ENCODE peak calls at places on chromosomes 4 and X, in eight cellular contexts. R is CD8-positive, alpha-beta T cell; J is CD4-positive, alpha-beta T cell; L is omental fat pad; M is AG09309; V is A549; Z is WTC11; Y is progenitor cell of endocrine pancreas. Q is an unnamed sample.

GRCh38 chrX:73850124-73851013 is 287.4 kb downstream of the CHIC1 start:
- DNase-seq in Z (peak), Y (no peak), R (no peak), M (no peak), V (peak), J (no peak), L (no peak), Q (no peak)

GRCh38 chr4:143586080-143586479 is 72.6 kb downstream of the SMARCA5 start:
- DNase-seq in Z (no peak), L (no peak), V (no peak), J (no peak), Y (no peak), R (no peak), M (no peak), Q (no peak)

GRCh38 chr4:3461515-3462291 is 1.4 kb upstream of the DOK7 start:
- DNase-seq in R (no peak), Y (no peak), V (no peak), J (no peak), Z (no peak), M (no peak), L (no peak), Q (no peak)

GRCh38 chr4:177573487-177573886 is 131.2 kb upstream of the AGA start:
- DNase-seq in R (no peak), L (no peak), Y (no peak), V (peak), J (no peak), Z (no peak), M (peak), Q (no peak)

GRCh38 chrX:12370444-12371089 is 232.3 kb downstream of the FRMPD4 start:
- DNase-seq in V (no peak), Z (no peak), Y (no peak), M (peak), J (no peak), R (no peak), L (no peak), Q (no peak)

GRCh38 chrX:16445166-16445752 is 204.7 kb upstream of the S100G start:
- DNase-seq in R (peak), Z (peak), V (peak), M (no peak), L (no peak), Y (no peak), J (peak), Q (peak)

GRCh38 chr4:127410201-127410600 is 222.6 kb upstream of the INTU start:
- DNase-seq in V (no peak), Y (no peak), J (no peak), L (no peak), R (no peak), M (no peak), Z (no peak), Q (no peak)

GRCh38 chr4:157741642-157742041 is 431.2 kb downstream of the GASK1B start:
- DNase-seq in Y (no peak), R (no peak), V (no peak), J (no peak), M (no peak), L (no peak), Z (no peak), Q (no peak)

GRCh38 chr4:145937021-145937861 is 1.4 kb downstream of the ZNF827 start:
- DNase-seq in L (no peak), Z (peak), M (no peak), J (peak), R (peak), V (peak), Y (peak), Q (peak)

GRCh38 chrX:155876704-155877103 is 4.4 kb upstream of the VAMP7 start:
- DNase-seq in J (no peak), Y (no peak), L (no peak), Z (no peak), M (no peak), V (no peak), R (no peak), Q (no peak)

GRCh38 chr4:183157215-183157614 is 58.2 kb downstream of the WWC2 start:
- DNase-seq in V (no peak), R (no peak), Z (no peak), Y (no peak), J (no peak), M (no peak), L (no peak), Q (no peak)

GRCh38 chrX:139831689-139832456 is 101.0 kb downstream of the ATP11C start:
- DNase-seq in Y (no peak), V (peak), Z (no peak), R (no peak), J (no peak), L (no peak), M (no peak), Q (no peak)

GRCh38 chr4:68466751-68467150 is 19.5 kb downstream of the TMPRSS11E start:
- DNase-seq in J (no peak), L (no peak), Y (no peak), V (no peak), Z (no peak), R (no peak), M (no peak), Q (no peak)

GRCh38 chr4:66647915-66648314 is 897.4 kb downstream of the CENPC start:
- DNase-seq in R (no peak), L (no peak), V (no peak), Y (no peak), J (no peak), Z (no peak), M (no peak), Q (no peak)

GRCh38 chr4:165766976-165767375 is 106.1 kb upstream of the TLL1 start:
- DNase-seq in L (no peak), V (no peak), Z (no peak), Y (no peak), R (no peak), J (no peak), M (no peak), Q (no peak)

GRCh38 chr4:150828159-150828558 is 186.9 kb downstream of the LRBA start:
- DNase-seq in M (no peak), L (no peak), Y (no peak), V (no peak), Z (no peak), R (peak), J (peak), Q (peak)

GRCh38 chrX:101232316-101232715 is 12.7 kb downstream of the DRP2 start:
- DNase-seq in V (no peak), J (no peak), Z (no peak), M (no peak), L (no peak), Y (no peak), R (no peak), Q (no peak)

GRCh38 chrX:39688576-39689373 is 409.0 kb downstream of the BCOR start:
- DNase-seq in Z (peak), L (no peak), V (peak), M (no peak), R (no peak), Y (peak), J (no peak), Q (no peak)

GRCh38 chr4:6619116-6619465 is 21.4 kb upstream of the MRFAP1 start:
- DNase-seq in M (no peak), V (no peak), R (no peak), Z (no peak), J (no peak), L (no peak), Y (no peak), Q (no peak)

GRCh38 chr4:71235321-71236206 is 103.3 kb upstream of the SLC4A4 start:
- DNase-seq in M (no peak), V (no peak), L (no peak), Z (no peak), J (no peak), Y (no peak), R (no peak), Q (no peak)

GRCh38 chrX:16484338-16484737 is 165.6 kb upstream of the S100G start:
- DNase-seq in R (peak), J (peak), M (peak), Y (no peak), V (peak), L (no peak), Z (no peak), Q (no peak)

GRCh38 chrX:41723305-41723704 is 676 bp upstream of the GPR82 start:
- DNase-seq in J (no peak), V (no peak), L (no peak), Z (no peak), M (peak), Y (no peak), R (no peak), Q (no peak)

GRCh38 chr4:75036046-75036445 is 103.1 kb downstream of the PARM1 start:
- DNase-seq in Y (no peak), L (no peak), R (no peak), J (no peak), M (no peak), V (no peak), Z (no peak), Q (no peak)

DNA sequence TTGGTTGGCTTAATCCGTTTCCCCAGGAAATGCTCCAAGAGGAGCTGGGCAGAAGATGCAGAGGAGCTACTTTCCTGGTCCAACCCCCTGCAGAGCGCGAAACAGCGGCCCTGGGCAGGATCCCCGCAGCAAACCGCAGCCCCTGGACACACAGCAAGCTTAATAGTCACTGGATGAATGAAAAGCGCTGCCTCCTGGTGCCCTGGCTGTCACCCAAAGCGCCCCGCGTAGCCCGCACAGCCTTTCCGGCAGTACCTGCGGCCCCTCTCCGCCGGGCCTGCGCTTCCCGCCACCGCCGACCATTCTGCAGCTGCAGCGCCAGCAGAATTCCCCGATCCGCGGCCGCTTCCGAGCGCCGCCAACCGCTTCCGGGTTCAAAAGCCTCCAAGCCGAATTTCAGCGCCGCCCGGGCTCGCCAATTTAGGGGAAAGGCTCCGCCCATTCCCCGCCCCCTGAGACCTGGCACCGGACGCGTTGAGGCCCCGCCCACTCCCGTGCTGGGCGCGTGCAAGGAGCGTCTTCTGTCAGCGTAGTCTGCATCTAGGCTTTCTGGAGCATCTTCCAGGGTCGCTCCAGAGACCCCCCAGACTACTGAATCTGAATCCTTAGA is at the start of gene HPF1:
- DNase-seq in R (peak), V (peak), J (peak), L (peak), Z (peak), M (peak), Y (peak), Q (peak)
- TF ChIP-seq CTCF in R (no peak), V (no peak), J (no peak), L (no peak), Z (no peak), M (no peak), Y (no peak), Q (no peak)

GRCh38 chr4:140423106-140423505 is 4.3 kb downstream of the CLGN start:
- DNase-seq in Y (no peak), J (no peak), R (no peak), Z (no peak), M (no peak), L (no peak), V (no peak), Q (no peak)

GRCh38 chr4:140426610-140427103 is 791 bp downstream of the CLGN start:
- DNase-seq in Y (peak), M (no peak), R (no peak), V (no peak), J (no peak), L (no peak), Z (peak), Q (no peak)

GRCh38 chr4:140427919-140428471 is 547 bp upstream of the CLGN start:
- DNase-seq in Y (no peak), R (no peak), M (no peak), V (peak), Z (no peak), J (no peak), L (no peak), Q (no peak)

DNA sequence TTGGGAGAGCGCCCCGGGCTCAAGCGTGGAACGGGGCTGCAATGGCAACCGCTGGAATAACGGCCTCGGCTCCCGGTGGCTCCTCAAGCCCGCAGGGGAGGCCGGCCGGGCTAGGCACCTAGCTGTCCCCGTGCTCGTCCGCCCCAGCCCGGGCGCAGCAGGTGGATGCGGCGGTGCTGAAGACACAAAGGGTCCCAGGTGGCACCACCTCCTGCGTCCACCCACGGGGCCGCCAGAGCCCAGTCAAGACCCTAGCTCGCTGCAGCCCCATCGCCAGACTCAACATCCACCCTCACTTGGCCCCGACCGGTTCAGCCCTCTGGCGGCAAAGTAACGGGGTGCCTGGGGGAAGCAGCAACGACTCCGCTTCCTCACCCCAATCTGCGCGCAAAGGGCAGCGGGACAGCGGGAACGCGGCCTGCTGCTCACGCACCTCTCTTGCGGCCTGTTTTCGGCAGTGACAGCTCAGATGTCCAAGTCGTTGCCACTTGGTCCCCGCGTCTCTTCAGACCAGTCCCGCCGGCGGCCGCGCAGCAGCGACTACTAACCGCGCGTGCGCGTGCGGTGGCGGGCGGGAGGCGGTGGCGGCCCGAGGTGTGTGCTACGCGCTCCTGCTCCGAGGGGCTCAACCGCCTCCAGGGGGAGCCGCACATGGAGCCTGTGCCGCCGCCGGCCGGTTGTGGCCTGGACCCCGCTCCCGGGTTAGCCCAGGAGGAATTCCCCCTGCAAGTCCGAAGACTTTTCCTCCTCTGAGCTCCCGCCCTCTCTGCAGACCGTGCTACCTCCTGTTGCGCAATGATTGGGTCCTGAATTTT is at the start of gene CLGN:
- DNase-seq in J (peak), R (peak), Z (peak), Y (peak), V (peak), L (no peak), M (no peak), Q (no peak)
- TF ChIP-seq CTCF in J (peak), R (no peak), Z (peak), Y (peak), V (peak), L (no peak), M (peak), Q (no peak)

GRCh38 chrX:129161108-129161507 is 362.2 kb downstream of the SMARCA1 start:
- DNase-seq in Z (peak), J (no peak), L (no peak), V (no peak), M (no peak), Y (no peak), R (no peak), Q (no peak)
- TF ChIP-seq CTCF in Z (no peak), J (no peak), L (no peak), V (no peak), M (no peak), Y (no peak), R (no peak), Q (no peak)

DNA sequence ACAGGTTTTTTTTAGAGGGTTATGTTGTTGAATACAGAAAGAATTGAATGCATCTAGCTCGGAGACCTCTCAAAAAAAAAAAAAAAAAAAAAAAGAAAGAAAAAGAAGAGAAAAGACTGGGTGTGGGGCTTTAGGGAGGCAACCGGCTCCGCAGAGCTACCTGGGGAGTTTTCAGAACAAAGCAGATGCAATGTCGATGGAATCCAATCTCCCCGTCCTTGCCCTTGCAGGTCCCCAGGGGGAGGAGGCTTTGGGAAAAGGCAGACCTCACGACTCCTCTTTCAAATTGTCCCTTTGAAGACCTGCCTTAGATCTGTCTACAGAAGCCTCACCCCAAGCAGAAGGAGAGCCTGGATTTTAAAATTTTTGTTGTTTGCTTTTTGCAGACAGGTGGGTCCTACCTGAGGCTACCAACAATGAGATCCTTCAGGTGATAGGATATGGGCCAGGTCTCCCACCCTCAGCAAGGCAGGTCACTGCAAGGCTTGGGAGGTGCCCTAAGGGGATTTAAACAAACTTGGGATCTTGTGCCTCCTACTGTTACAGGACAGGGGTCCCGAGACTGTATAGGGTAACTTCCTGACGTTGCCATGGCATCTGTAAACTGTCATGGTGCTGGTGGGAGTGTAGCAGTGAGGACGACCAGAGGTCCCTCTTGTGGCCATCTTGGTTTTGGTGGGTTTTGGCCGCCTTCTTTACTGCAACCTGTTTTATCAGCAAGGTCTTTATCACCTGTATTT is 75.2 kb upstream of the PRKX start:
- DNase-seq in M (no peak), J (no peak), L (no peak), Z (peak), Y (no peak), V (no peak), R (no peak), Q (no peak)
- TF ChIP-seq CTCF in M (no peak), J (no peak), L (no peak), Z (no peak), Y (peak), V (no peak), R (no peak), Q (peak)

GRCh38 chr4:180150818-180151217 is 2092.4 kb upstream of the TENM3 start:
- DNase-seq in L (no peak), Z (no peak), V (peak), J (no peak), R (no peak), M (no peak), Y (no peak), Q (no peak)
- TF ChIP-seq CTCF in L (no peak), Z (no peak), V (no peak), J (no peak), R (no peak), M (no peak), Y (peak), Q (no peak)

GRCh38 chr4:82217986-82218715 is 155.6 kb downstream of the HNRNPD start:
- DNase-seq in L (no peak), R (no peak), M (no peak), V (peak), Y (no peak), Z (no peak), J (no peak), Q (no peak)
- TF ChIP-seq CTCF in L (no peak), R (no peak), M (peak), V (no peak), Y (peak), Z (no peak), J (peak), Q (no peak)

DNA sequence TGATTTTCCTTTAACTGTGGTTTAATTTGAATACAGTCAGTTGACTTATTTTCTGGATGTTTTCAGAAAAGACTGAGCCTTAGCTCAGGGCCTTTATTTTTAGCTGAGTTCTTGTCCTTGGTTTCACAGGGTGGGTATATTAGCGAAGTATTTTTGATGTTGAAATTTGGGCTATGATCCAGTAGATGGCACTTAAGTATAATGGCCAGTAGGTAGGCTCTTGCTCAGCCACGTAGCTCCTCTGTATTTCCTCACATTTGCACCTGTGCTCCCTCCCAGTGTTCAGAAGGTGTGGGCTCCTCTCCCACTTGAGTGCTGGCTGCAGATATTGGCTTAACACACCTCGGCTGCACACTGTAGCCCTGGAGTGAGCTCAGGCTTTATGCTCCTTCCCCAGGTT is 549.9 kb upstream of the AMOT start:
- DNase-seq in M (no peak), J (no peak), Y (no peak), Z (no peak), V (no peak), R (no peak), L (no peak), Q (no peak)
- TF ChIP-seq CTCF in M (no peak), J (no peak), Y (no peak), Z (no peak), V (no peak), R (no peak), L (no peak), Q (no peak)

GRCh38 chr4:108405586-108405985 is 214.8 kb upstream of the RPL34 start:
- DNase-seq in Z (no peak), Y (no peak), V (no peak), R (no peak), J (no peak), M (no peak), L (no peak), Q (no peak)
- TF ChIP-seq CTCF in Z (no peak), Y (no peak), V (no peak), R (no peak), J (no peak), M (no peak), L (no peak), Q (no peak)